ENCODE peak calls at places on chromosome 11, in ten cellular contexts. One of them, this sample, is unnamed.

GRCh38 chr11:127270848-127271247 is 270.3 kb upstream of the KIRREL3 start:
- DNase-seq in A549: no peak
- DNase-seq in transverse colon: no peak
- DNase-seq in K562: no peak
- DNase-seq in stomach: no peak
- DNase-seq in ovary: no peak
- DNase-seq in esophagus muscularis mucosa: no peak
- DNase-seq in GM12878: no peak
- DNase-seq in sigmoid colon: no peak
- DNase-seq in suprapubic skin: no peak
- DNase-seq in this sample: no peak

GRCh38 chr11:82906931-82907330 is 5.4 kb downstream of the DDIAS start:
- DNase-seq in A549: no peak
- DNase-seq in transverse colon: no peak
- DNase-seq in K562: no peak
- DNase-seq in stomach: no peak
- DNase-seq in ovary: no peak
- DNase-seq in esophagus muscularis mucosa: no peak
- DNase-seq in GM12878: no peak
- DNase-seq in sigmoid colon: no peak
- DNase-seq in suprapubic skin: no peak
- DNase-seq in this sample: no peak

GRCh38 chr11:127199306-127199801 is 198.8 kb upstream of the KIRREL3 start:
- DNase-seq in A549: no peak
- DNase-seq in transverse colon: no peak
- DNase-seq in K562: no peak
- DNase-seq in stomach: no peak
- DNase-seq in ovary: no peak
- DNase-seq in esophagus muscularis mucosa: no peak
- DNase-seq in GM12878: no peak
- DNase-seq in sigmoid colon: no peak
- DNase-seq in suprapubic skin: no peak
- DNase-seq in this sample: no peak

GRCh38 chr11:93908689-93909088 is 58.3 kb upstream of the VSTM5 start:
- DNase-seq in A549: peak; percentile 20
- DNase-seq in transverse colon: no peak
- DNase-seq in K562: no peak
- DNase-seq in stomach: no peak
- DNase-seq in ovary: no peak
- DNase-seq in esophagus muscularis mucosa: no peak
- DNase-seq in GM12878: no peak
- DNase-seq in sigmoid colon: no peak
- DNase-seq in suprapubic skin: no peak
- DNase-seq in this sample: no peak

GRCh38 chr11:4482445-4482844 is at the start of gene OR52K1:
- DNase-seq in A549: no peak
- DNase-seq in transverse colon: no peak
- DNase-seq in K562: no peak
- DNase-seq in stomach: no peak
- DNase-seq in ovary: no peak
- DNase-seq in esophagus muscularis mucosa: no peak
- DNase-seq in GM12878: no peak
- DNase-seq in sigmoid colon: no peak
- DNase-seq in suprapubic skin: no peak
- DNase-seq in this sample: no peak

GRCh38 chr11:79931692-79932091 is 490.9 kb upstream of the TENM4 start:
- DNase-seq in A549: no peak
- DNase-seq in transverse colon: no peak
- DNase-seq in K562: no peak
- DNase-seq in stomach: no peak
- DNase-seq in ovary: no peak
- DNase-seq in esophagus muscularis mucosa: peak; percentile 64
- DNase-seq in GM12878: no peak
- DNase-seq in sigmoid colon: no peak
- DNase-seq in suprapubic skin: no peak
- DNase-seq in this sample: no peak

GRCh38 chr11:110356769-110357671 is 60.6 kb upstream of the RDX start:
- DNase-seq in A549: peak; percentile 92
- DNase-seq in transverse colon: no peak
- DNase-seq in K562: no peak
- DNase-seq in stomach: no peak
- DNase-seq in ovary: no peak
- DNase-seq in esophagus muscularis mucosa: peak; percentile 10
- DNase-seq in GM12878: no peak
- DNase-seq in sigmoid colon: no peak
- DNase-seq in suprapubic skin: no peak
- DNase-seq in this sample: no peak

GRCh38 chr11:69297926-69298777 is 4.2 kb downstream of the MYEOV start:
- DNase-seq in A549: peak; percentile 94
- DNase-seq in transverse colon: peak; percentile 85
- DNase-seq in K562: peak; percentile 83
- DNase-seq in stomach: peak; percentile 82
- DNase-seq in ovary: peak; percentile 41
- DNase-seq in esophagus muscularis mucosa: no peak
- DNase-seq in GM12878: peak; percentile 91
- DNase-seq in sigmoid colon: peak; percentile 83
- DNase-seq in suprapubic skin: peak; percentile 86
- DNase-seq in this sample: peak; percentile 68

GRCh38 chr11:60310407-60310998 is 16.6 kb upstream of the MS4A6E start:
- DNase-seq in A549: no peak
- DNase-seq in transverse colon: peak; percentile 27
- DNase-seq in K562: no peak
- DNase-seq in stomach: no peak
- DNase-seq in ovary: no peak
- DNase-seq in esophagus muscularis mucosa: no peak
- DNase-seq in GM12878: peak; percentile 64
- DNase-seq in sigmoid colon: no peak
- DNase-seq in suprapubic skin: no peak
- DNase-seq in this sample: peak; percentile 17
- TF ChIP-seq EP300 in A549: no peak
- TF ChIP-seq EP300 in transverse colon: peak; percentile 19
- TF ChIP-seq EP300 in K562: no peak
- TF ChIP-seq EP300 in stomach: no peak
- TF ChIP-seq EP300 in ovary: no peak
- TF ChIP-seq EP300 in esophagus muscularis mucosa: no peak
- TF ChIP-seq EP300 in GM12878: peak; percentile 94
- TF ChIP-seq EP300 in sigmoid colon: peak; percentile 45
- TF ChIP-seq EP300 in suprapubic skin: no peak
- TF ChIP-seq EP300 in this sample: peak; percentile 74

GRCh38 chr11:72633068-72633467 is 41.2 kb downstream of the PDE2A start:
- DNase-seq in A549: no peak
- DNase-seq in transverse colon: no peak
- DNase-seq in K562: no peak
- DNase-seq in stomach: no peak
- DNase-seq in ovary: no peak
- DNase-seq in esophagus muscularis mucosa: no peak
- DNase-seq in GM12878: no peak
- DNase-seq in sigmoid colon: no peak
- DNase-seq in suprapubic skin: no peak
- DNase-seq in this sample: no peak
- H3K27ac ChIP-seq in A549: no peak overlapping the region
- H3K27ac ChIP-seq in transverse colon: peak overlapping the region; percentile 17
- H3K27ac ChIP-seq in K562: peak overlapping the region; percentile 68
- H3K27ac ChIP-seq in stomach: peak overlapping the region; percentile 29
- H3K27ac ChIP-seq in ovary: no peak overlapping the region
- H3K27ac ChIP-seq in esophagus muscularis mucosa: peak overlapping the region; percentile 40
- H3K27ac ChIP-seq in GM12878: no peak overlapping the region
- H3K27ac ChIP-seq in sigmoid colon: peak overlapping the region; percentile 90
- H3K27ac ChIP-seq in suprapubic skin: peak overlapping the region; percentile 24
- H3K27ac ChIP-seq in this sample: no peak overlapping the region

GRCh38 chr11:64642876-64643257 is 51.8 kb downstream of the SLC22A12 start:
- DNase-seq in A549: no peak
- DNase-seq in transverse colon: no peak
- DNase-seq in K562: no peak
- DNase-seq in stomach: no peak
- DNase-seq in ovary: peak; percentile 57
- DNase-seq in esophagus muscularis mucosa: no peak
- DNase-seq in GM12878: no peak
- DNase-seq in sigmoid colon: no peak
- DNase-seq in suprapubic skin: no peak
- DNase-seq in this sample: no peak

GRCh38 chr11:64643927-64644326 is 52.9 kb downstream of the SLC22A12 start:
- DNase-seq in A549: no peak
- DNase-seq in transverse colon: no peak
- DNase-seq in K562: no peak
- DNase-seq in stomach: no peak
- DNase-seq in ovary: no peak
- DNase-seq in esophagus muscularis mucosa: no peak
- DNase-seq in GM12878: no peak
- DNase-seq in sigmoid colon: no peak
- DNase-seq in suprapubic skin: no peak
- DNase-seq in this sample: no peak

GRCh38 chr11:64644348-64645242 is 53.6 kb downstream of the SLC22A12 start:
- DNase-seq in A549: no peak
- DNase-seq in transverse colon: no peak
- DNase-seq in K562: no peak
- DNase-seq in stomach: no peak
- DNase-seq in ovary: no peak
- DNase-seq in esophagus muscularis mucosa: no peak
- DNase-seq in GM12878: no peak
- DNase-seq in sigmoid colon: no peak
- DNase-seq in suprapubic skin: no peak
- DNase-seq in this sample: no peak

GRCh38 chr11:64642418-64642735 is 51.4 kb downstream of the SLC22A12 start:
- DNase-seq in A549: no peak
- DNase-seq in transverse colon: no peak
- DNase-seq in K562: no peak
- DNase-seq in stomach: no peak
- DNase-seq in ovary: peak; percentile 51
- DNase-seq in esophagus muscularis mucosa: no peak
- DNase-seq in GM12878: no peak
- DNase-seq in sigmoid colon: no peak
- DNase-seq in suprapubic skin: no peak
- DNase-seq in this sample: no peak

DNA sequence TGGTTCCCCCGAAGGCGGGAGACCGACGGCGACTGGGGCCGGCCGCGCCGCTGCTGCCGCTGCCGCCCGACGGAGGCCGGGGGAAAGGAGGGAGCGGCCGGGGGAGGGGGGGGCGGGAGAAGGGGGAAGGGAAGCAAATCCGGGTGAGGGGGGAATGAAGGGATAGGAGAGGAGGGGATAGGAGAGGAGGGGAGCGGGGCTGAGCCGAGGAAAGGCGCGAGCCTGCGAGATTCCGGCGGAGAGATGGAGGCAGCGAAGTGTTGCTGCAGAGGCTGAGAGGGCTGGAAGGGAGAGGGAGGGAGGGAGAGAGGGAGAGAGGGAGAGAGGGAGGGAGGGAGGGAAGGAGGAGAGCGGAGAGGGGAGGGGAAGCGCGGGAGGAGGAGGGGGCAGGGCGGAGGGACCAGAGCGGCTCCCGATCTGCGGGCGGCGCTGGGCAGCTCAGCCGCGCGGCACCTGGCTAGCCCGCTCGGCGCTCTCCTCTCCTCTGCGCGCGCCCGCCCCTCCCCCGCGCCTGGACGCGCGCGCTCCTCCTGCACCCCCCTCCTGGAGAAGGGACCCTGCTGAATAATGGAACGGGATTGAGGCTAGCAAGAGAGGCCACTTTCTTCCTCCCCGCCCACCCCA is 52.4 kb downstream of the SLC22A12 start:
- DNase-seq in A549: no peak
- DNase-seq in transverse colon: no peak
- DNase-seq in K562: peak; percentile 22
- DNase-seq in stomach: no peak
- DNase-seq in ovary: peak; percentile 70
- DNase-seq in esophagus muscularis mucosa: no peak
- DNase-seq in GM12878: no peak
- DNase-seq in sigmoid colon: peak; percentile 82
- DNase-seq in suprapubic skin: no peak
- DNase-seq in this sample: no peak
- TF ChIP-seq EP300 in A549: no peak
- TF ChIP-seq EP300 in transverse colon: no peak
- TF ChIP-seq EP300 in K562: no peak
- TF ChIP-seq EP300 in stomach: no peak
- TF ChIP-seq EP300 in ovary: no peak
- TF ChIP-seq EP300 in esophagus muscularis mucosa: no peak
- TF ChIP-seq EP300 in GM12878: no peak
- TF ChIP-seq EP300 in sigmoid colon: no peak
- TF ChIP-seq EP300 in suprapubic skin: no peak
- TF ChIP-seq EP300 in this sample: no peak

DNA sequence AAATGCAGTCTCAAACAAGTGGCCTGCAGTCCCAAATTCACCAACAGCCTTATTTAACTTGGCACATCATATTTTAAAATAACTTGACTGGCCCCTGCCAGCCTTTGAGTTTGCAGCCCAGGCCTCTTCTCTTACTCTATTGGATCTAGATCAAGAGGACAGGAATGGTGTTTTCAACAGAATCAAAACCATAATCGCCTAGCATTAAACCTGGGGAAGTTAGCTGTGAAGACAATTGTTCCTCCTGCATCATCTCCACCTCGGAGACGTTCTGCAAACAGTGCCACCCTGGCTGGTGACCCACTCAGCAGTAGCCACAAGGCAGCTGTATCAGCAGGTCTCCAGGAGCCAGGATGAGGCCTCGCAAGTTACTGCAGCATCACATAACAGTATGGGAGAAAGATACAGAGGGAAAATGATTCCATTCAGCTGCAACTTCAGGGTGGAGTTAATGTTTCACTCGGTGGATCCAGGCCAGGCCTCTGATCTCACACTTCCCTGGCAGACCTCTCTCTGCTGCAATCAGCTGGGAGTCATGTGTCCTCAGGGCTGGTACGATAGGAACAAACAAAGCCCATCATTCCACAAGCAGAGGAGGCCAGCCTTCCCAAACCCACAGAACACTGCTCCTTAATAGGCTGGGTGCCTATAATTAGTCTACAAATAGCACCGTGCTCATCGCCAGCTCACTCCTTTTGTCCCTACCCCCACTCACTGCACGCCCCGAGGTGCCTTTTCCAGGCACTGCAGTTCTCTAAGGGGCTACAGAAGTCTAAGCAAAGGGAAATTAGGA is 18.6 kb upstream of the SCN2B start:
- DNase-seq in A549: peak; percentile 68
- DNase-seq in transverse colon: peak; percentile 84
- DNase-seq in K562: no peak
- DNase-seq in stomach: peak; percentile 94
- DNase-seq in ovary: peak; percentile 85
- DNase-seq in esophagus muscularis mucosa: no peak
- DNase-seq in GM12878: no peak
- DNase-seq in sigmoid colon: peak; percentile 95
- DNase-seq in suprapubic skin: peak; percentile 87
- DNase-seq in this sample: peak; percentile 48
- H3K27ac ChIP-seq in A549: peak overlapping the region; percentile 68
- H3K27ac ChIP-seq in transverse colon: peak overlapping the region; percentile 33
- H3K27ac ChIP-seq in K562: no peak overlapping the region
- H3K27ac ChIP-seq in stomach: peak overlapping the region; percentile 47
- H3K27ac ChIP-seq in ovary: no peak overlapping the region
- H3K27ac ChIP-seq in esophagus muscularis mucosa: peak overlapping the region; percentile 65
- H3K27ac ChIP-seq in GM12878: no peak overlapping the region
- H3K27ac ChIP-seq in sigmoid colon: peak overlapping the region; percentile 71
- H3K27ac ChIP-seq in suprapubic skin: peak overlapping the region; percentile 51
- H3K27ac ChIP-seq in this sample: no peak overlapping the region